ENCODE peak calls at places on chromosomes 5 and 9, in eight cellular contexts. C is A673; D is neural progenitor cell; L is PC-3; P is fibroblast of lung; T is mammary epithelial cell; B is CD8-positive, alpha-beta T cell; O is tibial artery. N is an unnamed sample. For H3K4me1, the result is how much of the 10 kb centered on the place peaks cover.

GRCh38 chr9:33170464-33171156 is 3.5 kb upstream of the B4GALT1 start:
- DNase-seq in C (peak), D (peak), L (peak), P (no peak), T (no peak), B (no peak), O (peak), N (peak)

GRCh38 chr5:178786859-178787499 is 56.5 kb upstream of the ZNF354A start:
- DNase-seq in C (no peak), D (no peak), L (peak), P (peak), T (peak), B (no peak), O (no peak), N (peak)

GRCh38 chr9:105608685-105609598 is 51.0 kb downstream of the FKTN start:
- DNase-seq in C (peak), D (peak), L (peak), P (peak), T (peak), B (no peak), O (no peak), N (peak)

GRCh38 chr9:98977246-98977681 is 33.6 kb downstream of the COL15A1 start:
- DNase-seq in C (no peak), D (no peak), L (no peak), P (no peak), T (no peak), B (no peak), O (no peak), N (no peak)

GRCh38 chr5:111734013-111734412 is 23.0 kb downstream of the NREP start:
- DNase-seq in C (no peak), D (no peak), L (no peak), P (peak), T (peak), B (no peak), O (no peak), N (no peak)

GRCh38 chr9:18071651-18072060 is 402.3 kb upstream of the ADAMTSL1 start:
- DNase-seq in C (no peak), D (no peak), L (peak), P (peak), T (no peak), B (no peak), O (no peak), N (no peak)

GRCh38 chr9:137039611-137040366 is 6.2 kb downstream of the NPDC1 start:
- DNase-seq in C (no peak), D (no peak), L (no peak), P (no peak), T (no peak), B (no peak), O (no peak), N (no peak)

GRCh38 chr5:69374911-69375446 is 5.4 kb downstream of the RAD17 start:
- DNase-seq in C (no peak), D (no peak), L (no peak), P (no peak), T (no peak), B (no peak), O (no peak), N (no peak)

GRCh38 chr5:55572011-55572410 is 37.2 kb upstream of the PLPP1 start:
- DNase-seq in C (no peak), D (no peak), L (no peak), P (no peak), T (no peak), B (no peak), O (no peak), N (no peak)

GRCh38 chr5:76269259-76269958 is 133.7 kb upstream of the IQGAP2 start:
- DNase-seq in C (no peak), D (no peak), L (no peak), P (peak), T (no peak), B (no peak), O (no peak), N (no peak)

GRCh38 chr5:76669245-76669644 is 46.0 kb upstream of the F2RL2 start:
- DNase-seq in C (no peak), D (no peak), L (no peak), P (no peak), T (peak), B (no peak), O (no peak), N (no peak)

GRCh38 chr5:163456029-163456589 is 3.8 kb downstream of the NUDCD2 start:
- DNase-seq in C (no peak), D (no peak), L (no peak), P (no peak), T (no peak), B (no peak), O (no peak), N (no peak)

GRCh38 chr9:20835364-20836286 is 151.6 kb downstream of the FOCAD start:
- DNase-seq in C (no peak), D (no peak), L (peak), P (peak), T (peak), B (no peak), O (no peak), N (no peak)

GRCh38 chr9:98074119-98074990 is 17.8 kb downstream of the NANS start:
- DNase-seq in C (peak), D (peak), L (peak), P (peak), T (peak), B (peak), O (peak), N (peak)

GRCh38 chr5:159971931-159972461 is 36.9 kb upstream of the TTC1 start:
- DNase-seq in C (no peak), D (peak), L (no peak), P (peak), T (no peak), B (no peak), O (no peak), N (peak)

GRCh38 chr9:100848731-100849130 is 179.8 kb upstream of the PLPPR1 start:
- DNase-seq in C (no peak), D (no peak), L (no peak), P (no peak), T (no peak), B (no peak), O (no peak), N (no peak)

GRCh38 chr9:137494104-137494544 is 35.0 kb upstream of the NSMF start:
- DNase-seq in C (no peak), D (no peak), L (peak), P (no peak), T (no peak), B (no peak), O (no peak), N (no peak)

GRCh38 chr5:123344819-123345426 is 78.3 kb downstream of the CEP120 start:
- DNase-seq in C (peak), D (peak), L (peak), P (peak), T (peak), B (no peak), O (peak), N (peak)

GRCh38 chr5:95124731-95125130 is 160.2 kb downstream of the MCTP1 start:
- DNase-seq in C (no peak), D (no peak), L (no peak), P (no peak), T (no peak), B (no peak), O (no peak), N (no peak)

GRCh38 chr9:131228988-131229387 is 47.3 kb downstream of the FAM78A start:
- DNase-seq in C (peak), D (no peak), L (no peak), P (peak), T (no peak), B (no peak), O (no peak), N (no peak)

GRCh38 chr9:114007991-114008666 is 70.0 kb downstream of the AMBP start:
- DNase-seq in C (no peak), D (no peak), L (no peak), P (no peak), T (no peak), B (no peak), O (peak), N (peak)

GRCh38 chr9:124894035-124894740 is 32.3 kb downstream of the ARPC5L start:
- DNase-seq in C (no peak), D (no peak), L (no peak), P (no peak), T (no peak), B (no peak), O (no peak), N (no peak)

DNA sequence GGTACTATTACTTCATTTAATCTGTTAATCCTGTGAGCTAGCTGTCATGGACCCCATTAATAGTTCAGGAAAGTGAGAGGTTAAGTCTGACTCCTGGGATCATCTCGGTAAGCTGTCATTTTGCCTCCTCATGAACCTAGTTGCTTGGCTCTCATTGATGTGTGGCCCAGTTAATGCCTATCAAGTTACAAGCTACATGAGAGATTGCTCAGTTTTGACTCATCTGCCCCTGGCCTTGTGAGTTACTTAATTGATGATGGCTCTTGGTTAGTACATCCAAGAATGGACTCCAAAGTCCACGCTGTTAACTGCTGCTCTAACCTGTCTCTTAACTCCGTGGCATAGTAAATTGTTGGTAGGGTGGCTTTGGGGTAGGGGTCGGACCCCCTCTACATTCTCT is 23.9 kb downstream of the LARP1 start:
- DNase-seq in C (peak), D (no peak), L (peak), P (peak), T (peak), B (no peak), O (no peak), N (no peak)
- H3K4me1 ChIP-seq in C (under half), D (under half), L (under half), P (under half), T (under half), B (half or more), O (half or more), N (under half)

GRCh38 chr9:70123695-70124094 is 80.0 kb downstream of the MAMDC2 start:
- DNase-seq in C (no peak), D (no peak), L (no peak), P (no peak), T (no peak), B (no peak), O (no peak), N (no peak)

GRCh38 chr9:70121818-70122436 is 78.3 kb downstream of the MAMDC2 start:
- DNase-seq in C (no peak), D (no peak), L (peak), P (peak), T (peak), B (no peak), O (no peak), N (no peak)

GRCh38 chr9:70127036-70127435 is 83.4 kb downstream of the MAMDC2 start:
- DNase-seq in C (no peak), D (no peak), L (no peak), P (no peak), T (no peak), B (no peak), O (no peak), N (no peak)

GRCh38 chr9:70127540-70128416 is 84.1 kb downstream of the MAMDC2 start:
- DNase-seq in C (no peak), D (no peak), L (no peak), P (no peak), T (no peak), B (no peak), O (no peak), N (no peak)

DNA sequence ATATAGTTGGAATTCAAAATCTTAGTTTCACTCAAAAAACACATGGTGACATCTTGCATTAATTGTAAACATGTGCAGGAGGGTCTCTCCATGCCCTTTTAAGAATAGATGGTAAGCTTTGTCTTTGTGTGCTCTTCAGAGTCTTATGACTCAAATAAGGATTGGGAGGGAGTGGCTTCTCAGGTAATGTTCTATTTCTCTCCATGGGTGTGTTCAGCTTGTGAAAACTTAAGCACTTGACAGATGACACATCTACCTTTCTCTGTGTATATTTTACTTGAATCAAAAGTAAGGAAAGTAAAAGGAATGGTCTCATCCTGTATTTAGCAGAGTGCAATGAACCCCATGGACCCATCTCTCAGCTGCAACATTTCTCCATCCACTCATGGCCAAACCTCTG is 82.0 kb downstream of the MAMDC2 start:
- DNase-seq in C (no peak), D (no peak), L (peak), P (no peak), T (peak), B (no peak), O (no peak), N (no peak)
- H3K4me1 ChIP-seq in C (under half), D (under half), L (under half), P (under half), T (under half), B (under half), O (under half), N (under half)

DNA sequence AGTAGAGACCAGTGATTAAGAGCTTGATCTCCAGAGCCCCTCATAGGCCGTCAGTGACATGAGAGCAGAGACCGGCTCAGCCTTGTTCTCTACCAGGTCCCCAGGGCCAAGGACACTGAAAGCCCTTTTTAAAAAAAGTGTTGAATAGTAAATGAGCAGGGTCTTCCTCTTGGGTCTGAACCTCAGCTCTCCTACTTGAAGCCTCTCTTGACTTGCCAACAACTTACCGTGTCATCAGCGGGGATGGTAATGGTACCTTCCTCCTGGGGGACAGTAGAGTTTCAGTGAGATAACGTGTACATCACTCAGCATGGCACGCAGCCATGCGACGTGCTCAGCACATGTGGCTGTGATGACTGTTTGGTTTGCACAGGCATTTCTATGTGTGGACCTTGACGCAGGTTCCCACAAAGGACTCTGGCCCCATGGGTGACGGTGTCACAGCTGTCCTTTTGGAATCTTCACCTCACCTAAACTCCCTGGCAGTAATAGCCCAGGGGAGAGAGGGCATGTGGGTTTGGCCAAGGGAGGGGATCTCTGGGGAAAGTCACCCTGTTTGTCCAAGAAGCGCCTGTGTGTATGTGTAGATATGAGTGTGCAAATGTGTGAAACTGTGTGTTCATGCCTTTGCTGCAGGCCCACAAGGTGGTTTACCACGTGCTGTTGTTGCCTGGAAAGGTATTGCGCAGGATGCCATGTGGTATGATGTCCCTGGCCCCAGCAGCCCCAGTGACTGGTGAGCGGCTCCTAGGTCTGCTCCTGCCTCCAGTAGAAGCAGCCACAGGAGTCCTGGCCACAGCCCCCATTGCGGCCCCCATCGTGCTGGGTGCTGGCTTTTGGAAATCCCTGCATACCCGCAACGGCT is 18.7 kb downstream of the ERGIC1 start:
- DNase-seq in C (no peak), D (no peak), L (no peak), P (peak), T (no peak), B (no peak), O (no peak), N (no peak)
- H3K4me1 ChIP-seq in C (under half), D (under half), L (under half), P (under half), T (under half), B (half or more), O (half or more), N (under half)

GRCh38 chr5:174811438-174811837 is 87.1 kb downstream of the MSX2 start:
- DNase-seq in C (no peak), D (no peak), L (no peak), P (no peak), T (no peak), B (no peak), O (no peak), N (no peak)
- H3K4me1 ChIP-seq in C (under half), D (under half), L (under half), P (under half), T (under half), B (under half), O (under half), N (under half)